ENCODE peak calls at places on chromosome 3, in four cellular contexts. One of them, this sample, is unnamed.

GRCh38 chr3:192188218-192188835 is 539.0 kb downstream of the FGF12 start:
- DNase-seq in anterior cingulate cortex: no peak
- DNase-seq in dorsolateral prefrontal cortex: no peak
- DNase-seq in astrocyte of the hippocampus: peak; percentile 56
- DNase-seq in this sample: peak; percentile 60

GRCh38 chr3:132288357-132288756 is 28.9 kb upstream of the ACP3 start:
- DNase-seq in astrocyte of the hippocampus: no peak
- DNase-seq in anterior cingulate cortex: no peak
- DNase-seq in dorsolateral prefrontal cortex: no peak
- DNase-seq in this sample: no peak

GRCh38 chr3:127772776-127773751 is 49.3 kb downstream of the MGLL start:
- DNase-seq in astrocyte of the hippocampus: no peak
- DNase-seq in anterior cingulate cortex: no peak
- DNase-seq in dorsolateral prefrontal cortex: no peak
- DNase-seq in this sample: no peak

GRCh38 chr3:183698760-183699159 is 1.2 kb downstream of the YEATS2 start:
- DNase-seq in astrocyte of the hippocampus: peak; percentile 44
- DNase-seq in dorsolateral prefrontal cortex: no peak
- DNase-seq in anterior cingulate cortex: no peak
- DNase-seq in this sample: no peak

GRCh38 chr3:133937756-133938601 is 42.3 kb upstream of the RAB6B start:
- DNase-seq in astrocyte of the hippocampus: peak; percentile 86
- DNase-seq in anterior cingulate cortex: no peak
- DNase-seq in dorsolateral prefrontal cortex: no peak
- DNase-seq in this sample: no peak

GRCh38 chr3:44976002-44976815 is at the start of the genes EXOSC7 and ZDHHC3:
- DNase-seq in dorsolateral prefrontal cortex: peak; percentile 84
- DNase-seq in astrocyte of the hippocampus: peak; percentile 97
- DNase-seq in anterior cingulate cortex: peak; percentile 79
- DNase-seq in this sample: peak; percentile 91

GRCh38 chr3:64318001-64318400 is 92.7 kb upstream of the PRICKLE2 start:
- DNase-seq in anterior cingulate cortex: no peak
- DNase-seq in dorsolateral prefrontal cortex: no peak
- DNase-seq in astrocyte of the hippocampus: peak; percentile 91
- DNase-seq in this sample: no peak

GRCh38 chr3:117168896-117169295 is 459.3 kb downstream of the TUSC7 start:
- DNase-seq in dorsolateral prefrontal cortex: no peak
- DNase-seq in anterior cingulate cortex: no peak
- DNase-seq in astrocyte of the hippocampus: no peak
- DNase-seq in this sample: no peak

GRCh38 chr3:7813412-7813811 is 688.2 kb upstream of the LMCD1 start:
- DNase-seq in dorsolateral prefrontal cortex: no peak
- DNase-seq in anterior cingulate cortex: no peak
- DNase-seq in astrocyte of the hippocampus: no peak
- DNase-seq in this sample: no peak

GRCh38 chr3:54304867-54305266 is 182.5 kb downstream of the CACNA2D3 start:
- DNase-seq in dorsolateral prefrontal cortex: no peak
- DNase-seq in anterior cingulate cortex: no peak
- DNase-seq in astrocyte of the hippocampus: no peak
- DNase-seq in this sample: no peak